ENCODE peak calls at places on chromosomes 13 and 19, in nine cellular contexts. B is GM23338, S is psoas muscle, E is uterus, J is HCT116, W is esophagus squamous epithelium, V is IMR-90, G is fibroblast of lung, K is adrenal gland. H is an unnamed sample.

GRCh38 chr19:14318873-14319272 is 62.4 kb upstream of the ADGRE5 start:
- DNase-seq in B (peak; percentile 80), S (no peak), E (no peak), J (no peak), W (no peak), V (no peak), G (no peak), K (no peak), H (peak; percentile 23)

GRCh38 chr19:32581704-32582164 is 744 bp downstream of the PDCD5 start:
- DNase-seq in B (peak; percentile 53), S (peak; percentile 21), E (no peak), J (no peak), W (no peak), V (peak; percentile 66), G (peak; percentile 38), K (no peak), H (no peak)

GRCh38 chr19:6221878-6222746 is 57.7 kb downstream of the MLLT1 start:
- DNase-seq in B (no peak), S (peak; percentile 21), E (no peak), J (no peak), W (no peak), V (no peak), G (no peak), K (peak; percentile 36), H (no peak)

GRCh38 chr19:42285546-42285945 is 16.4 kb upstream of the PRR19 start:
- DNase-seq in B (no peak), S (no peak), E (peak; percentile 36), J (no peak), W (no peak), V (no peak), G (no peak), K (peak; percentile 34), H (no peak)

GRCh38 chr13:92941167-92941566 is 285.4 kb upstream of the GPC6 start:
- DNase-seq in B (peak; percentile 4), S (no peak), E (no peak), J (no peak), W (no peak), V (no peak), G (peak; percentile 78), K (no peak), H (no peak)

GRCh38 chr19:55106591-55106990 is 10.8 kb downstream of the PPP1R12C start:
- DNase-seq in B (no peak), S (no peak), E (no peak), J (no peak), W (no peak), V (no peak), G (no peak), K (no peak), H (no peak)

GRCh38 chr13:113915012-113915763 is 51.3 kb upstream of the GAS6 start:
- DNase-seq in B (no peak), S (no peak), E (peak; percentile 11), J (no peak), W (no peak), V (no peak), G (no peak), K (peak; percentile 4), H (no peak)

GRCh38 chr13:37531054-37531453 is 67.5 kb downstream of the POSTN start:
- DNase-seq in B (no peak), S (no peak), E (no peak), J (no peak), W (no peak), V (peak; percentile 15), G (peak; percentile 97), K (no peak), H (no peak)

GRCh38 chr19:35002037-35002535 is 2.0 kb downstream of the GRAMD1A start:
- DNase-seq in B (no peak), S (no peak), E (no peak), J (no peak), W (no peak), V (no peak), G (no peak), K (no peak), H (no peak)

GRCh38 chr13:20487927-20488326 is 37.7 kb downstream of the CRYL1 start:
- DNase-seq in B (no peak), S (no peak), E (no peak), J (no peak), W (no peak), V (no peak), G (no peak), K (no peak), H (no peak)

GRCh38 chr19:3343619-3344502 is 22.5 kb upstream of the NFIC start:
- DNase-seq in B (peak; percentile 66), S (peak; percentile 87), E (peak; percentile 88), J (peak; percentile 87), W (no peak), V (peak; percentile 78), G (peak; percentile 82), K (peak; percentile 81), H (peak; percentile 91)

GRCh38 chr19:34228347-34228746 is 26.0 kb upstream of the GARRE1 start:
- DNase-seq in B (no peak), S (no peak), E (no peak), J (no peak), W (no peak), V (peak; percentile 45), G (peak; percentile 53), K (no peak), H (no peak)

GRCh38 chr19:46959962-46960556 is 59.6 kb upstream of the NPAS1 start:
- DNase-seq in B (no peak), S (no peak), E (no peak), J (no peak), W (no peak), V (no peak), G (peak; percentile 61), K (no peak), H (no peak)

GRCh38 chr13:33761744-33762143 is 56.2 kb upstream of the RFC3 start:
- DNase-seq in B (peak; percentile 43), S (no peak), E (no peak), J (peak; percentile 33), W (no peak), V (no peak), G (peak; percentile 27), K (no peak), H (peak; percentile 34)

GRCh38 chr13:75135325-75135825 is 346.6 kb downstream of the TBC1D4 start:
- DNase-seq in B (no peak), S (no peak), E (no peak), J (no peak), W (no peak), V (peak; percentile 93), G (peak; percentile 99), K (no peak), H (no peak)

GRCh38 chr13:29435125-29435911 is 160.2 kb downstream of the SLC7A1 start:
- DNase-seq in B (no peak), S (no peak), E (peak; percentile 51), J (no peak), W (no peak), V (peak; percentile 91), G (peak; percentile 96), K (no peak), H (no peak)

GRCh38 chr19:13043285-13043684 is 48.0 kb downstream of the NFIX start:
- DNase-seq in B (no peak), S (no peak), E (no peak), J (no peak), W (no peak), V (no peak), G (no peak), K (no peak), H (no peak)

DNA sequence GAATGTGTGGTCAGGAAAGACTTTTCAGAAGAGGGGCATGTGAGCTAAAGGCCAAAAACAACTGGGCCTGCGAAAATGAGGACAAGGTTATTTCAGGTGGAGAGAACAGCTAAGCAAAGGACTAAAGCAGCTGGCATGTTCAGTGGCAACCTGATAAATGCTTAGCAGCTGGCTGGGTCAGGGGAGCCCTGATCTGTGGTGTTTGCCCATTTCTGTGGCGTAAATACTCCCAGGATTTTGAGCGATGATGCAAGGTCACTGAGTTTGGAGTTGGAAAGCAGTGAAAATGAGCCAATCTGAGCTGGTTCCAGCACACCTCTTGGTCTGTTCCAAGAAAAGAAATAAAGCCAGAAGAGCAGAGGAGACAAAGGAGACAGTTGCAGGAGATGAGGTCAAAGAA is 704.3 kb downstream of the UQCRFS1 start:
- DNase-seq in B (no peak), S (no peak), E (no peak), J (no peak), W (no peak), V (no peak), G (peak; percentile 28), K (no peak), H (no peak)
- H3K4me3 ChIP-seq in B (no peak overlapping the region), S (peak overlapping the region; percentile 46), E (no peak overlapping the region), J (no peak overlapping the region), W (no peak overlapping the region), V (no peak overlapping the region), G (no peak overlapping the region), K (no peak overlapping the region), H (no peak overlapping the region)

DNA sequence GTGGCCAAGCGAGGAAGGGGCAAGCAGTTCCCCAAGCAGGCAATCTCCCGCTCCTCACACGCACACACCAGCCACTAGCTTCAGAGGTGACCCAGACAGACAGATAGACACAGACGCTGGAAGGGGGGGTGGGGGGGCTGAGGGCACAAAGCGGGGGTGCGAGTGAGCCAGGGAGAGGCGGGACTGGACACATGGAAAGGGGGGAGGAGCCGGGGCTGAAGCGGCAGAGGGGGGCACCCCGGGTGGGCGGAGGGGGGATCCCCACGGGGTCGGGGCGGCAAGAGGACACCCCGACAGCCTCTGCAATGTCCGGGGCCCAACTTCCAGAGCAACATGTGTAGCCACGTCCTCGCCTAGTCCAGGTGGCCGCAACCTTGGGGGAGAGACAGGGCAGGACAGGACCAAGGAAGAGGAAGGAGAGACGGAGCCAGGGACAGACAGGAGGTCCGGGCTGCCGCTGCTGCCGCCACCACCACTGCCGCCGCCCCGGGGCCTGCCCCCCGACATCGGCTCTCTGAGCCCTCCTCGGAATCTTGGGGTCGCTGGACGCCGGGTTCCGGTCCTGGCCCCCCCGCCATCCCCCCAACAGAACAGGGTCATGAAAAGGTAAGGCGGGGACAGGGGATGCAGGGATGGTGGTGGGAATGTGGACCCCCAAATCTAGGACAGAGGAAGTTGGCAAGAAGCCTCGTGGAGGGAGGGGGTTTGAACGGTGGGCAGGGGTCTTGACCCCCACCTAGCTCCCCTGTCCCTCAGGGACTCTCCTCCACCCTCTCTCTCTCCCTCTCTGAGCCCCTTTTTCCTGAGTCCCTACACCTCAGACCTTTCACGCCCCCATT is 1.1 kb downstream of the GRIN2D start:
- DNase-seq in B (peak; percentile 50), S (no peak), E (no peak), J (no peak), W (no peak), V (no peak), G (no peak), K (no peak), H (no peak)
- H3K4me1 ChIP-seq in B (peaks cover 49% of the 10 kb centered on the region), S (no peaks in the 10 kb centered on the region), E (peaks cover 13% of the 10 kb centered on the region), J (peaks cover 68% of the 10 kb centered on the region), W (peaks cover 29% of the 10 kb centered on the region), V (peaks cover 4% of the 10 kb centered on the region), G (no peaks in the 10 kb centered on the region), K (no peaks in the 10 kb centered on the region), H (peaks cover 20% of the 10 kb centered on the region)

DNA sequence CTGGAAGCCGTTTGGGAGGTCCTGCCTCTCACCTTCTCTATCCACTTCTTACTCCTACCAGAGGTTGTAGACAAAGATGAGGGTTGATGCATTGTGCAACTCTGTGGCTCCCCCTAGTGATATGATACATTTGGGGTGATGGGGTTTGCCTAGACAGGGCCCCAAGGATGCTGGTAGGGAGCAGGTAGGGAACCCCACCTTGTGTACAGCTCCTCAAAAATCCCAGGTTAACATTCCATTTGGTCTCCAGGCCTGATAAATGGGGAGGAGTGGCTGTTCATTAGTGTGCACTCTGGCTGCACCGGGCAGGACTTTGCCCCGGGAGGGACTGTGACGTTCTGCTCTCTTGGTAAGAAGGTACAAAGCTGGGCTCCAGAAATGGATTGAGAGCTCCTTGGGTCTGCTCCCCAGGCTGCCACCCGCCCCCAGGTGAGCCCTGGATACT is 19.2 kb downstream of the SIGLEC8 start:
- DNase-seq in B (peak; percentile 76), S (no peak), E (no peak), J (no peak), W (no peak), V (no peak), G (no peak), K (no peak), H (no peak)
- H3K27me3 ChIP-seq in B (no peaks in the 10 kb centered on the region), S (peaks cover 21% of the 10 kb centered on the region), E (no peaks in the 10 kb centered on the region), J (peaks cover 18% of the 10 kb centered on the region), W (no peaks in the 10 kb centered on the region), V (no peaks in the 10 kb centered on the region), G (no peaks in the 10 kb centered on the region), K (no peaks in the 10 kb centered on the region), H (peaks cover 24% of the 10 kb centered on the region)

GRCh38 chr13:46684287-46685001 is 112.5 kb downstream of the ESD start:
- DNase-seq in B (peak; percentile 87), S (no peak), E (no peak), J (no peak), W (no peak), V (no peak), G (peak; percentile 23), K (no peak), H (no peak)
- H3K4me3 ChIP-seq in B (no peak overlapping the region), S (no peak overlapping the region), E (no peak overlapping the region), J (no peak overlapping the region), W (no peak overlapping the region), V (no peak overlapping the region), G (no peak overlapping the region), K (no peak overlapping the region), H (no peak overlapping the region)